ENCODE peak calls at places on chromosomes 3 and 15, in eight cellular contexts. Y is cardiac muscle cell, O is endothelial cell of umbilical vein, D is astrocyte, J is neural progenitor cell, M is IMR-90, V is AG10803, U is psoas muscle. L is an unnamed sample.

GRCh38 chr15:66997212-66997611 is 68.2 kb upstream of the SMAD3 start:
- DNase-seq in Y (no peak), O (no peak), D (peak), J (no peak), M (peak), V (peak), U (no peak), L (no peak)

GRCh38 chr3:106969596-106969995 is 407.6 kb upstream of the CCDC54 start:
- DNase-seq in Y (no peak), O (no peak), D (no peak), J (no peak), M (no peak), V (no peak), U (no peak), L (no peak)

GRCh38 chr3:183210862-183211341 is 42.2 kb upstream of the B3GNT5 start:
- DNase-seq in Y (no peak), O (no peak), D (no peak), J (no peak), M (no peak), V (no peak), U (no peak), L (no peak)

GRCh38 chr15:22952826-22953579 is 27.2 kb downstream of the CYFIP1 start:
- DNase-seq in Y (no peak), O (no peak), D (no peak), J (peak), M (no peak), V (peak), U (no peak), L (no peak)

GRCh38 chr15:65368300-65368617 is 9.5 kb downstream of the IGDCC3 start:
- DNase-seq in Y (peak), O (no peak), D (no peak), J (peak), M (no peak), V (no peak), U (no peak), L (no peak)

GRCh38 chr3:123026551-123027291 is 842 bp downstream of the SEMA5B start:
- DNase-seq in Y (peak), O (no peak), D (no peak), J (peak), M (no peak), V (no peak), U (peak), L (no peak)

GRCh38 chr15:62209322-62209721 is 44.2 kb upstream of the C2CD4B start:
- DNase-seq in Y (no peak), O (no peak), D (no peak), J (no peak), M (no peak), V (no peak), U (no peak), L (no peak)

GRCh38 chr3:161560006-161560637 is 63.5 kb downstream of the OTOL1 start:
- DNase-seq in Y (peak), O (no peak), D (peak), J (peak), M (peak), V (peak), U (no peak), L (no peak)

GRCh38 chr3:64748244-64748894 is 60.6 kb upstream of the ADAMTS9 start:
- DNase-seq in Y (no peak), O (no peak), D (no peak), J (no peak), M (no peak), V (no peak), U (no peak), L (no peak)

GRCh38 chr3:43072361-43072760 is 33.5 kb downstream of the POMGNT2 start:
- DNase-seq in Y (no peak), O (no peak), D (no peak), J (no peak), M (no peak), V (no peak), U (no peak), L (no peak)

GRCh38 chr15:47870956-47871625 is 153.8 kb downstream of the SEMA6D start:
- DNase-seq in Y (no peak), O (peak), D (peak), J (no peak), M (peak), V (peak), U (no peak), L (no peak)

GRCh38 chr3:57998366-57999283 is 9.6 kb upstream of the FLNB start:
- DNase-seq in Y (peak), O (peak), D (peak), J (no peak), M (peak), V (no peak), U (no peak), L (no peak)

GRCh38 chr3:176514297-176514696 is 683.0 kb downstream of the TBL1XR1 start:
- DNase-seq in Y (peak), O (peak), D (peak), J (peak), M (peak), V (peak), U (no peak), L (no peak)

GRCh38 chr3:115913069-115913686 is 289.9 kb downstream of the GAP43 start:
- DNase-seq in Y (no peak), O (no peak), D (no peak), J (no peak), M (peak), V (no peak), U (no peak), L (no peak)

GRCh38 chr15:79397264-79397663 is 34.9 kb upstream of the MINAR1 start:
- DNase-seq in Y (no peak), O (no peak), D (no peak), J (no peak), M (no peak), V (no peak), U (no peak), L (no peak)

GRCh38 chr3:138365991-138366759 is 17.8 kb downstream of the MRAS start:
- DNase-seq in Y (no peak), O (no peak), D (no peak), J (no peak), M (no peak), V (no peak), U (no peak), L (no peak)

GRCh38 chr15:70474682-70475438 is 288.5 kb downstream of the UACA start:
- DNase-seq in Y (no peak), O (peak), D (peak), J (no peak), M (peak), V (peak), U (peak), L (no peak)

GRCh38 chr15:67839358-67839928 is 402 bp downstream of the RNU6-1 start:
- DNase-seq in Y (no peak), O (peak), D (peak), J (no peak), M (peak), V (peak), U (no peak), L (no peak)

GRCh38 chr15:67063689-67064606 is 1.5 kb upstream of the SMAD3 start:
- DNase-seq in Y (peak), O (no peak), D (peak), J (peak), M (peak), V (no peak), U (peak), L (no peak)

GRCh38 chr3:43794776-43795175 is 104.0 kb downstream of the ABHD5 start:
- DNase-seq in Y (no peak), O (no peak), D (no peak), J (no peak), M (peak), V (peak), U (no peak), L (no peak)

GRCh38 chr15:20352241-20353200 is 189.1 kb downstream of the GOLGA6L6 start:
- DNase-seq in Y (no peak), O (no peak), D (no peak), J (no peak), M (no peak), V (no peak), U (peak), L (no peak)

GRCh38 chr15:61038387-61038786 is 190.7 kb downstream of the RORA start:
- DNase-seq in Y (no peak), O (peak), D (no peak), J (no peak), M (peak), V (peak), U (no peak), L (no peak)

GRCh38 chr3:54122046-54122801 is at the start of gene CACNA2D3:
- DNase-seq in Y (peak), O (no peak), D (peak), J (peak), M (no peak), V (no peak), U (peak), L (no peak)

GRCh38 chr3:54121404-54122045 is 827 bp upstream of the CACNA2D3 start:
- DNase-seq in Y (peak), O (no peak), D (no peak), J (peak), M (no peak), V (no peak), U (no peak), L (no peak)

GRCh38 chr3:54122802-54123537 is 618 bp downstream of the CACNA2D3 start:
- DNase-seq in Y (no peak), O (no peak), D (no peak), J (peak), M (no peak), V (no peak), U (no peak), L (no peak)

GRCh38 chr3:54123538-54124196 is 1.3 kb downstream of the CACNA2D3 start:
- DNase-seq in Y (peak), O (no peak), D (peak), J (peak), M (no peak), V (no peak), U (no peak), L (no peak)

GRCh38 chr3:54120657-54121403 is 1.5 kb upstream of the CACNA2D3 start:
- DNase-seq in Y (peak), O (no peak), D (peak), J (peak), M (no peak), V (no peak), U (no peak), L (no peak)
- H3K4me3 ChIP-seq in Y (peak), O (no peak), D (no peak), J (peak), M (no peak), V (no peak), U (peak), L (peak)

DNA sequence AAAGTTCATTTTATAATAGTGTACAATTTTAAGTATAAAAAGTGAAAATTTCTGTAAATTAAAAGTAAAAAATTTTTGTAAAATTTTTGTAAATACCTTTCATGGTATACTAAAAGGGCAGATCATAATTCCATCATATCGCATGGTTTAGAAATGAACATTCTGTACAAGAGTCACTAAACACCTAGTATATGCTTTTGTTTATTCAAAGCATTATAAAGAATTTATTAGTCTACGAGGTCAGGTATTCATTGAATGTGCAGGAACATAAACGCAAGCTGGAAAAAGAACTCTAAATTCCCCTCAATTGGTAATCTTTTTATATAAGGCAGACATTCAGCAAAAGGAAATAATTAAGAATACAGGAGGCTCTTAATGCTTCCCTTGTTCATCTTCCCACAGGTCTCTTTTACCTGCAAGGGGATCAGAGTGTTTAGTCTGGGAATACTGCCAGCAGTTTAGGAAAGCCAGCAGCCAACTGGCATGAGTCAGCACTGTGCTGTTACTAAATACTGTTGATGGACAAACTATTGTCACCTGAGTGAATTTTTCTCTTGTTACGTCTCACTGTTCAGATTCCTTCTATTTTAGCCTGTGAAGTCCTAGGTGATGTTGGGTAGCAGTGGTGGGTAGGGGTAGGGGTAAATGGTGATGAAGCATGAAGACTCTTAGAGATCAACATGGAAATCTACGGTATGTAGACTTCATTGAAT is 70.1 kb downstream of the UQCC5 start:
- DNase-seq in Y (peak), O (peak), D (peak), J (no peak), M (peak), V (peak), U (no peak), L (no peak)
- H3K4me3 ChIP-seq in Y (no peak), O (no peak), D (no peak), J (no peak), M (no peak), V (no peak), U (peak), L (no peak)

GRCh38 chr3:190097025-190097424 is 23.7 kb downstream of the P3H2 start:
- DNase-seq in Y (no peak), O (no peak), D (no peak), J (no peak), M (no peak), V (no peak), U (no peak), L (no peak)

GRCh38 chr3:190099099-190099498 is 21.6 kb downstream of the P3H2 start:
- DNase-seq in Y (no peak), O (no peak), D (no peak), J (no peak), M (no peak), V (no peak), U (no peak), L (no peak)

GRCh38 chr3:190094201-190094718 is 26.4 kb downstream of the P3H2 start:
- DNase-seq in Y (no peak), O (peak), D (peak), J (no peak), M (peak), V (peak), U (no peak), L (no peak)

GRCh38 chr3:190096345-190096744 is 24.4 kb downstream of the P3H2 start:
- DNase-seq in Y (no peak), O (no peak), D (no peak), J (no peak), M (no peak), V (no peak), U (no peak), L (no peak)

DNA sequence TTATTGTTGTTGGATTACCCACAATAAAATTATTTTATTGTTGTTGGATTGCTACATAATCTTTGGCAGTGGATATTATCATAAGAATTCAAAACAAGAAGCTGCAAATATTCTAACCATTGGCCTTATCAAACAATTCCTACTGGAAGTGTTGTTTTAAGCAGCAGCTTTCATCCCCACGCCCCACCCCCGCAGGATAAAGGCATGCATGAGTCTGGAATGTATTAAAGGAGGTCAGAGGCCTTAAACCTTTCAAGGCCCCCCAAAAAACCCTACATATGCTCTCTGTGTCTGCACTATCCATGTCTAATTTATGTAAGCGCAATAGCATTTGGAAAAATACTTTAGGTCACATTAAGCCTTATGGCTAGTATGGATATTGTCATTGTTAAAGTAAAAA is 23.1 kb downstream of the P3H2 start:
- DNase-seq in Y (peak), O (no peak), D (no peak), J (peak), M (no peak), V (no peak), U (no peak), L (no peak)
- H3K4me3 ChIP-seq in Y (no peak), O (no peak), D (no peak), J (no peak), M (no peak), V (no peak), U (no peak), L (no peak)

GRCh38 chr3:164320962-164321361 is 757.3 kb downstream of the SI start:
- DNase-seq in Y (no peak), O (no peak), D (no peak), J (no peak), M (no peak), V (no peak), U (no peak), L (no peak)

GRCh38 chr3:164326714-164327113 is 751.6 kb downstream of the SI start:
- DNase-seq in Y (no peak), O (no peak), D (no peak), J (no peak), M (no peak), V (no peak), U (no peak), L (no peak)
- H3K4me3 ChIP-seq in Y (no peak), O (no peak), D (no peak), J (no peak), M (no peak), V (no peak), U (no peak), L (no peak)

GRCh38 chr3:73723596-73723995 is 98.9 kb upstream of the PDZRN3 start:
- DNase-seq in Y (no peak), O (no peak), D (no peak), J (no peak), M (no peak), V (no peak), U (no peak), L (no peak)

GRCh38 chr3:73718326-73719110 is 93.8 kb upstream of the PDZRN3 start:
- DNase-seq in Y (no peak), O (no peak), D (peak), J (peak), M (no peak), V (peak), U (no peak), L (no peak)

GRCh38 chr3:73716418-73716817 is 91.7 kb upstream of the PDZRN3 start:
- DNase-seq in Y (no peak), O (no peak), D (peak), J (no peak), M (peak), V (peak), U (no peak), L (no peak)

GRCh38 chr3:73719877-73720276 is 95.1 kb upstream of the PDZRN3 start:
- DNase-seq in Y (no peak), O (no peak), D (peak), J (no peak), M (peak), V (peak), U (peak), L (no peak)

DNA sequence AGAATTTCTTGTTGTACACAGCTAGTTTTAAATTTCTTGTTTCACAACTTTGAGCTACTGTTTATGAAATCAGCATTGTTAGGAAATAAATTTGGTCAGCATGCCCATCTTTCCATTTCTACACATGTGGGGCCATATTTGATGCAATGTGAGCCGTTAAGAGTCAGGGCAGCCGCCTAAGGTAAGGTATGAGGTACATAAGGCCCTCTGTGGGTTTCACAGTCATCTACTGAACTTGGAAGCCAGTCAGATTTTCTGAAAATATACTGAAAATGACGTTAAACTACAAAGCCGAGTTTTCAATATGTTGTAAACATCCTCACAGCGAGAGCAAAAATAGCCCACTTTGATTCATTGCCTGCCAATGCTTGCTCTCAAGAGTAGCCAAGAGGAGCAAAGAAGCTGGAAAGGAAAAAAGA is 94.7 kb upstream of the PDZRN3 start:
- DNase-seq in Y (no peak), O (no peak), D (peak), J (no peak), M (peak), V (peak), U (no peak), L (no peak)
- H3K4me3 ChIP-seq in Y (no peak), O (no peak), D (no peak), J (no peak), M (peak), V (peak), U (no peak), L (no peak)